ENCODE peak calls at places on chromosomes 4 and X, in six cellular contexts. One of them, this sample, is unnamed.

GRCh38 chrX:44876076-44876475 is 3.1 kb downstream of the KDM6A start:
- DNase-seq in body of pancreas: no peak
- DNase-seq in HepG2: no peak
- DNase-seq in neuronal stem cell: no peak
- DNase-seq in H9: no peak
- DNase-seq in AG04450: no peak
- DNase-seq in this sample: no peak

GRCh38 chr4:10733016-10733415 is 48.4 kb upstream of the CLNK start:
- DNase-seq in body of pancreas: no peak
- DNase-seq in HepG2: no peak
- DNase-seq in neuronal stem cell: no peak
- DNase-seq in H9: no peak
- DNase-seq in AG04450: no peak
- DNase-seq in this sample: no peak

GRCh38 chrX:120755066-120755846 is 120.4 kb downstream of the CT47B1 start:
- DNase-seq in body of pancreas: peak; percentile 34
- DNase-seq in HepG2: peak; percentile 82
- DNase-seq in neuronal stem cell: no peak
- DNase-seq in H9: no peak
- DNase-seq in AG04450: no peak
- DNase-seq in this sample: no peak

GRCh38 chrX:68432648-68433047 is 647 bp downstream of the OPHN1 start:
- DNase-seq in body of pancreas: no peak
- DNase-seq in HepG2: no peak
- DNase-seq in neuronal stem cell: no peak
- DNase-seq in H9: no peak
- DNase-seq in AG04450: no peak
- DNase-seq in this sample: no peak

GRCh38 chr4:6878451-6879059 is 31.1 kb upstream of the TBC1D14 start:
- DNase-seq in body of pancreas: no peak
- DNase-seq in HepG2: no peak
- DNase-seq in neuronal stem cell: no peak
- DNase-seq in H9: no peak
- DNase-seq in AG04450: no peak
- DNase-seq in this sample: no peak

GRCh38 chrX:103413981-103414380 is 37.6 kb downstream of the BEX3 start:
- DNase-seq in body of pancreas: no peak
- DNase-seq in HepG2: no peak
- DNase-seq in neuronal stem cell: no peak
- DNase-seq in H9: no peak
- DNase-seq in AG04450: no peak
- DNase-seq in this sample: no peak

GRCh38 chrX:108090474-108091265 is 672 bp downstream of the PSMD10 start:
- DNase-seq in body of pancreas: no peak
- DNase-seq in HepG2: peak; percentile 13
- DNase-seq in neuronal stem cell: no peak
- DNase-seq in H9: no peak
- DNase-seq in AG04450: no peak
- DNase-seq in this sample: no peak

GRCh38 chr4:174669278-174669677 is 147.0 kb upstream of the HPGD start:
- DNase-seq in body of pancreas: no peak
- DNase-seq in HepG2: no peak
- DNase-seq in neuronal stem cell: no peak
- DNase-seq in H9: no peak
- DNase-seq in AG04450: peak; percentile 16
- DNase-seq in this sample: no peak

GRCh38 chrX:17553451-17553850 is 178.5 kb downstream of the NHS start:
- DNase-seq in body of pancreas: no peak
- DNase-seq in HepG2: no peak
- DNase-seq in neuronal stem cell: no peak
- DNase-seq in H9: peak; percentile 59
- DNase-seq in AG04450: no peak
- DNase-seq in this sample: no peak

GRCh38 chr4:89101256-89102161 is 9.8 kb upstream of the TIGD2 start:
- DNase-seq in body of pancreas: no peak
- DNase-seq in HepG2: no peak
- DNase-seq in neuronal stem cell: no peak
- DNase-seq in H9: no peak
- DNase-seq in AG04450: no peak
- DNase-seq in this sample: no peak
- H3K27ac ChIP-seq in body of pancreas: no peak overlapping the region
- H3K27ac ChIP-seq in HepG2: no peak overlapping the region
- H3K27ac ChIP-seq in neuronal stem cell: no peak overlapping the region
- H3K27ac ChIP-seq in H9: no peak overlapping the region
- H3K27ac ChIP-seq in AG04450: no peak overlapping the region
- H3K27ac ChIP-seq in this sample: no peak overlapping the region

DNA sequence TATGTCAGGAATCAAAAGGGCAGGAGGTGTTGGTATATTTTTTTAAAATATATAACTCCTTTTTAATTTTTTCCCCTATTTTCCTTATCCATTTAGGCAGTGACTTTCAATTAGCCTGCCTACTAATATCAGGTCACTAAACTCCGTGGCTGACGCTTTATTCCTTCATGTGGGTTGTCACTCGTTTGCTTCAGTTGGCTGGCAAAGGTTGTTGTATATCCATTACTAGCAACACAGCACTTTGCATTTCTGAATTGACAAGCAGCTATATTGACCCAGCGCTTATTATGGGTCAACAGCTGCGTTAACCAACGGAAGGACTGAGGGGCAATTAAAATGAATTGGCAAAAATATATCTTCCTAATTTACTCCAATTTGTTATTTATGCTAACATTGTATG is 87.7 kb downstream of the ARX start:
- DNase-seq in body of pancreas: no peak
- DNase-seq in HepG2: no peak
- DNase-seq in neuronal stem cell: no peak
- DNase-seq in H9: no peak
- DNase-seq in AG04450: no peak
- DNase-seq in this sample: no peak
- H3K27ac ChIP-seq in body of pancreas: no peak overlapping the region
- H3K27ac ChIP-seq in HepG2: no peak overlapping the region
- H3K27ac ChIP-seq in neuronal stem cell: no peak overlapping the region
- H3K27ac ChIP-seq in H9: no peak overlapping the region
- H3K27ac ChIP-seq in AG04450: no peak overlapping the region
- H3K27ac ChIP-seq in this sample: no peak overlapping the region

DNA sequence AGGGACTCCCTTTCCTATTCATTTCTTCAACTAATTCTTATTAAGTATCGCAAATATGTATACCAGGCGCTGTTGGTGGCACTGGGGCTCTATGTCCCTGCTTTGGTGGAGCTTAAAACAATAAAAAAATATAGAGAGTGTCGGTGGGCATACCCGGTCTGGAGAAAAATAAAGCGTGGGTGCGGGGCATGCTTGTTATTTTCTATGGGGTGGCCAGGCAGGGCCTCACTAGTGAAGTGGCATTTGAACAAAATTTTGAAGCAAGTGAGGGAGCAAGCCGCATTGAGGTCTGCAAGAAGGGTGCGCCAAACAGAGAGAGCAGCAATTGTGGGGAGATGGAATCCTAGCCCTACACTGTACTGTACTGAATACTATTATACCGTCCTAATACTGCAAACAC is 565 bp upstream of the IDS start:
- DNase-seq in body of pancreas: no peak
- DNase-seq in HepG2: no peak
- DNase-seq in neuronal stem cell: no peak
- DNase-seq in H9: no peak
- DNase-seq in AG04450: no peak
- DNase-seq in this sample: no peak
- H3K27ac ChIP-seq in body of pancreas: peak overlapping the region; percentile 77
- H3K27ac ChIP-seq in HepG2: no peak overlapping the region
- H3K27ac ChIP-seq in neuronal stem cell: no peak overlapping the region
- H3K27ac ChIP-seq in H9: no peak overlapping the region
- H3K27ac ChIP-seq in AG04450: no peak overlapping the region
- H3K27ac ChIP-seq in this sample: peak overlapping the region; percentile 87

DNA sequence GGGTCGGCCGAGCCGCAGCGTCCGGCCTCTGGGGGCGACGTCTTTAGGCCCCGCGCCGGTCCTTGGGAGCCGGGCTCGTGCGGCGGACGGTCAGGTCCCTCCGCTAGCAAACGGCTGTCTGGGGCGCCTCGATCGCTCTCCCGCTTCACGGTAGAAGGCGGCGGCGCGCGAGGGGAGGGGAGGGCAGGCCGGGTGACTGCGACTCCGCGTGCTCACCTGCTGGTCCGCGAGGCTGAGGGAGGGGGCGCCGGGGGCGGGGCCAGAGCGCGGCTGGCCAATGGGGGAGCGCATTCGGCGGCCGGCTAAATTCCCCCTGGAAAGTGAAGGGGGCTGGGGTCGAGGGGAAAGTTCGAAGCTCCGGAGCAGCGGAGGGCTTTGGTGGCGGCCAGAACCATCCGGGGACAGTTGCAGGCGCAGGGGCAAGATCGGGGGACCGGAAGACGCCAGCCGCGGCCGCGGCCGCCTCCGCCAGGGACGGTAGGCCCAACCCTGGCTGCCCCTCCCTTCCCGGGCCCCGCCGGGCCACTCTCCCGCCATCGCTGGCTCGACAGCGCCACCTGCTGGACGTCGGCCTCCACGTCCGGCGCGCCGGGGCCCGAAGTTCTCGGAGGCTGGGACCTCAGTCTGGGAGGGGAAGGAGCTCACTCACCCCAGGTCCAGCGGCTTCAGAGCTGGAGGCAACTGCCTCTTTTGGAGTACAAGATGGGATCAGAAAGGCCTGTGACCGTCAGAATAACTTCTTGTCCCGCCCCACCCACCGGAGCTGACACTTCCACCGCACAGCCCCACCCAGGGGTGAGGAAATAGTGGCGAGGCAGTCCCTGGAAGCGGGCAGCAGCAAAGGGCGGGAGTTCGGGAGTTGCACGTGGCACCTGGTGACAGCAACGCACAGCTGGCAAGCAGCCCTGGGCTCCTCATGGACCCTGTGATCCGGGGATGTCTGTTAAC is 49.9 kb downstream of the ELF4 start:
- DNase-seq in body of pancreas: peak; percentile 75
- DNase-seq in HepG2: peak; percentile 30
- DNase-seq in neuronal stem cell: peak; percentile 75
- DNase-seq in H9: peak; percentile 77
- DNase-seq in AG04450: no peak
- DNase-seq in this sample: peak; percentile 76
- H3K27ac ChIP-seq in body of pancreas: peak overlapping the region; percentile 50
- H3K27ac ChIP-seq in HepG2: no peak overlapping the region
- H3K27ac ChIP-seq in neuronal stem cell: peak overlapping the region; percentile 59
- H3K27ac ChIP-seq in H9: no peak overlapping the region
- H3K27ac ChIP-seq in AG04450: no peak overlapping the region
- H3K27ac ChIP-seq in this sample: no peak overlapping the region

GRCh38 chr4:169085015-169085414 is 75.0 kb upstream of the CBR4 start:
- DNase-seq in body of pancreas: no peak
- DNase-seq in HepG2: no peak
- DNase-seq in neuronal stem cell: no peak
- DNase-seq in H9: no peak
- DNase-seq in AG04450: no peak
- DNase-seq in this sample: no peak

GRCh38 chr4:169080970-169081369 is 70.9 kb upstream of the CBR4 start:
- DNase-seq in body of pancreas: no peak
- DNase-seq in HepG2: no peak
- DNase-seq in neuronal stem cell: no peak
- DNase-seq in H9: no peak
- DNase-seq in AG04450: no peak
- DNase-seq in this sample: no peak

DNA sequence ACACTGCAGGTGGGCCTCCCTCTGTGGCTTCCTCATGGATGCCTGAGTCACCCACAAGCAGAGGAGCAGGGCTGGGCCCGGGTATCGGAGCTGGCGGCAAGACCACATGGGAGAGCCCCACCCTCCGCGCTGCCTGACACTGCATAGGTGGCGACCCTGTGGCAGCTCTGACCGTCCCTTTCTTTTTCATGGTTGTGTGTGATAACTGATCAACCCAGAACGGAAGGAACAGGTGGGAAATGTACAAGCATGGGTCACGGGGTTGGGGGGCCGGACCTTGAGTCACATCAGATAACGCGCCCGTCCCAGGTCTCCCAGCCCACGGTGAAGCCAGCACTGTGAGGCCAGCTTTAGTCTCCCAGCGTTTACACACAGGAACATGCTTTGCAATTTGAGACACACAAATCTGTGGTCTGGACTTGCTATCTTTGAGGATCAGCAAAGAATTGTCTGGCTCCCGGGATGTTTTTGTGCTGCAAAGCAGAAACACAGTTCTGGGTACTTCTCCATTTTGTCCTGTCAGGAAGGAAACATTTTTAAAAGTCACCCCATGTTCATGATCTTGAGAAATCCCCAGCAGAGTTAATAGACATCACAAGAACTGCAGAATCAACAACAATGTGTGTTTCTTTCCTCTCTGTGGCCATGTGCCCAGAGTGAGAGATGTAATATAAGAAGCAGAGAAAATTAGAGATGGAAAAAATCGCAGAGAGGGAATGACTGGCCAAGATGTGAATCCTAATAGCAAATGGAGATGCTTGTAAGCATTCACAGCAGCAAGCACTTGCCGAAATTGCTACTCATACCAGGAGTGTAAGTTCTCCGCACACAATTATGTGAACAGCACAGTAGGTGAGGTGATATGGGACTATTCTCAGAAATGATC is 70.1 kb upstream of the CBR4 start:
- DNase-seq in body of pancreas: no peak
- DNase-seq in HepG2: peak; percentile 88
- DNase-seq in neuronal stem cell: no peak
- DNase-seq in H9: no peak
- DNase-seq in AG04450: no peak
- DNase-seq in this sample: no peak
- H3K27ac ChIP-seq in body of pancreas: peak overlapping the region; percentile 18
- H3K27ac ChIP-seq in HepG2: no peak overlapping the region
- H3K27ac ChIP-seq in neuronal stem cell: no peak overlapping the region
- H3K27ac ChIP-seq in H9: no peak overlapping the region
- H3K27ac ChIP-seq in AG04450: peak overlapping the region; percentile 21
- H3K27ac ChIP-seq in this sample: no peak overlapping the region

GRCh38 chr4:36269116-36269515 is 12.3 kb upstream of the DTHD1 start:
- DNase-seq in body of pancreas: no peak
- DNase-seq in HepG2: no peak
- DNase-seq in neuronal stem cell: no peak
- DNase-seq in H9: no peak
- DNase-seq in AG04450: no peak
- DNase-seq in this sample: no peak
- H3K27ac ChIP-seq in body of pancreas: no peak overlapping the region
- H3K27ac ChIP-seq in HepG2: no peak overlapping the region
- H3K27ac ChIP-seq in neuronal stem cell: no peak overlapping the region
- H3K27ac ChIP-seq in H9: no peak overlapping the region
- H3K27ac ChIP-seq in AG04450: no peak overlapping the region
- H3K27ac ChIP-seq in this sample: no peak overlapping the region

This sample was measured in CD4-positive, alpha-beta T cell.